ENCODE peak calls at places on chromosomes 6 and 20, in ten cellular contexts. One of them, this sample, is unnamed.

GRCh38 chr6:122609881-122610689 is at the start of gene PKIB:
- DNase-seq in CD8-positive, alpha-beta T cell: peak; percentile 34
- DNase-seq in HepG2: peak; percentile 64
- DNase-seq in CD8-positive, alpha-beta memory T cell: peak; percentile 1
- DNase-seq in colonic mucosa: peak; percentile 79
- DNase-seq in kidney: peak; percentile 90
- DNase-seq in esophagus squamous epithelium: no peak
- DNase-seq in trophoblast cell: peak; percentile 88
- DNase-seq in stomach: peak; percentile 90
- DNase-seq in right lobe of liver: peak; percentile 86
- DNase-seq in this sample: peak; percentile 81

GRCh38 chr6:54515013-54515412 is 206.8 kb downstream of the TINAG start:
- DNase-seq in HepG2: no peak
- DNase-seq in CD8-positive, alpha-beta memory T cell: no peak
- DNase-seq in right lobe of liver: no peak
- DNase-seq in esophagus squamous epithelium: no peak
- DNase-seq in stomach: no peak
- DNase-seq in colonic mucosa: no peak
- DNase-seq in kidney: no peak
- DNase-seq in CD8-positive, alpha-beta T cell: no peak
- DNase-seq in trophoblast cell: no peak
- DNase-seq in this sample: no peak

GRCh38 chr6:135586844-135587243 is 89.3 kb upstream of the AHI1 start:
- DNase-seq in stomach: no peak
- DNase-seq in CD8-positive, alpha-beta memory T cell: no peak
- DNase-seq in trophoblast cell: no peak
- DNase-seq in HepG2: no peak
- DNase-seq in right lobe of liver: no peak
- DNase-seq in colonic mucosa: no peak
- DNase-seq in esophagus squamous epithelium: no peak
- DNase-seq in CD8-positive, alpha-beta T cell: no peak
- DNase-seq in kidney: no peak
- DNase-seq in this sample: no peak

GRCh38 chr20:45489083-45489531 is 19.6 kb downstream of the WFDC2 start:
- DNase-seq in colonic mucosa: no peak
- DNase-seq in esophagus squamous epithelium: no peak
- DNase-seq in right lobe of liver: no peak
- DNase-seq in kidney: no peak
- DNase-seq in stomach: no peak
- DNase-seq in trophoblast cell: peak; percentile 52
- DNase-seq in CD8-positive, alpha-beta T cell: no peak
- DNase-seq in CD8-positive, alpha-beta memory T cell: no peak
- DNase-seq in HepG2: no peak
- DNase-seq in this sample: peak; percentile 70

GRCh38 chr6:106591111-106591825 is 38.0 kb downstream of the RTN4IP1 start:
- DNase-seq in trophoblast cell: peak; percentile 77
- DNase-seq in esophagus squamous epithelium: no peak
- DNase-seq in HepG2: peak; percentile 15
- DNase-seq in right lobe of liver: no peak
- DNase-seq in stomach: no peak
- DNase-seq in colonic mucosa: no peak
- DNase-seq in CD8-positive, alpha-beta T cell: no peak
- DNase-seq in kidney: no peak
- DNase-seq in CD8-positive, alpha-beta memory T cell: no peak
- DNase-seq in this sample: no peak

GRCh38 chr6:127402890-127403617 is 56.1 kb downstream of the KIAA0408 start:
- DNase-seq in right lobe of liver: no peak
- DNase-seq in CD8-positive, alpha-beta T cell: no peak
- DNase-seq in CD8-positive, alpha-beta memory T cell: no peak
- DNase-seq in colonic mucosa: no peak
- DNase-seq in esophagus squamous epithelium: no peak
- DNase-seq in HepG2: no peak
- DNase-seq in kidney: no peak
- DNase-seq in trophoblast cell: no peak
- DNase-seq in stomach: no peak
- DNase-seq in this sample: no peak

GRCh38 chr20:1526896-1527295 is 30.6 kb downstream of the SIRPD start:
- DNase-seq in stomach: no peak
- DNase-seq in right lobe of liver: no peak
- DNase-seq in kidney: no peak
- DNase-seq in HepG2: no peak
- DNase-seq in trophoblast cell: no peak
- DNase-seq in CD8-positive, alpha-beta T cell: no peak
- DNase-seq in colonic mucosa: no peak
- DNase-seq in CD8-positive, alpha-beta memory T cell: no peak
- DNase-seq in esophagus squamous epithelium: no peak
- DNase-seq in this sample: no peak

GRCh38 chr6:116877743-116878142 is 701 bp downstream of the RFX6 start:
- DNase-seq in HepG2: no peak
- DNase-seq in CD8-positive, alpha-beta memory T cell: no peak
- DNase-seq in trophoblast cell: no peak
- DNase-seq in esophagus squamous epithelium: no peak
- DNase-seq in kidney: no peak
- DNase-seq in stomach: no peak
- DNase-seq in right lobe of liver: no peak
- DNase-seq in colonic mucosa: no peak
- DNase-seq in CD8-positive, alpha-beta T cell: no peak
- DNase-seq in this sample: no peak

GRCh38 chr6:156953478-156954146 is 176.4 kb downstream of the ARID1B start:
- DNase-seq in esophagus squamous epithelium: no peak
- DNase-seq in CD8-positive, alpha-beta memory T cell: no peak
- DNase-seq in HepG2: peak; percentile 95
- DNase-seq in CD8-positive, alpha-beta T cell: peak; percentile 51
- DNase-seq in stomach: no peak
- DNase-seq in kidney: no peak
- DNase-seq in colonic mucosa: no peak
- DNase-seq in trophoblast cell: peak; percentile 99
- DNase-seq in right lobe of liver: no peak
- DNase-seq in this sample: no peak

GRCh38 chr20:38180781-38181180 is 15.7 kb upstream of the TGM2 start:
- DNase-seq in esophagus squamous epithelium: no peak
- DNase-seq in CD8-positive, alpha-beta memory T cell: no peak
- DNase-seq in right lobe of liver: no peak
- DNase-seq in trophoblast cell: peak; percentile 84
- DNase-seq in stomach: no peak
- DNase-seq in kidney: no peak
- DNase-seq in HepG2: no peak
- DNase-seq in CD8-positive, alpha-beta T cell: no peak
- DNase-seq in colonic mucosa: no peak
- DNase-seq in this sample: peak; percentile 62

GRCh38 chr20:48002517-48002970 is 217.3 kb upstream of the SULF2 start:
- DNase-seq in right lobe of liver: no peak
- DNase-seq in colonic mucosa: no peak
- DNase-seq in stomach: no peak
- DNase-seq in HepG2: no peak
- DNase-seq in CD8-positive, alpha-beta T cell: no peak
- DNase-seq in esophagus squamous epithelium: no peak
- DNase-seq in trophoblast cell: no peak
- DNase-seq in CD8-positive, alpha-beta memory T cell: no peak
- DNase-seq in kidney: no peak
- DNase-seq in this sample: no peak

GRCh38 chr6:159594106-159594749 is 98.8 kb downstream of the SOD2 start:
- DNase-seq in right lobe of liver: no peak
- DNase-seq in CD8-positive, alpha-beta memory T cell: no peak
- DNase-seq in CD8-positive, alpha-beta T cell: no peak
- DNase-seq in stomach: no peak
- DNase-seq in HepG2: no peak
- DNase-seq in kidney: no peak
- DNase-seq in trophoblast cell: no peak
- DNase-seq in esophagus squamous epithelium: no peak
- DNase-seq in colonic mucosa: no peak
- DNase-seq in this sample: no peak

DNA sequence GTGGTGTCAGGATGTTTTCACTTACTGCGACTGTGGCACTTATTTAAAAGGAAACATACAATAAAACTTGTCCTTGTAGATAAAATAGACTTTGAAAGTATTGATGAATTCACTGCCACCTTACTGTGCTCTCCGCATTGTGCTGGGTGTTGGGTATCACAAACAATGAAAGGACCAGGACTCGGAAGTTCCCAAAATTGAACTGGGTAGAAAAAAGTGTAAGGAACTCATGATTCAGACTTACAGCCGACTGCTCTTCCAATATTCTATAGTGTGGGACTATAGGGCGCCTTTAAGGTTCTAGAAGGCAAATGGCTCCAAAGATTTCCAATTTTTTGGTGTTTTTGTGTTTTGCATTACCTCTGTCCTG is 32.0 kb upstream of the ID4 start:
- DNase-seq in HepG2: peak; percentile 27
- DNase-seq in trophoblast cell: peak; percentile 35
- DNase-seq in esophagus squamous epithelium: no peak
- DNase-seq in stomach: no peak
- DNase-seq in CD8-positive, alpha-beta T cell: no peak
- DNase-seq in CD8-positive, alpha-beta memory T cell: no peak
- DNase-seq in colonic mucosa: no peak
- DNase-seq in kidney: no peak
- DNase-seq in right lobe of liver: no peak
- DNase-seq in this sample: no peak
- H3K4me3 ChIP-seq in HepG2: peak overlapping the region; percentile 82
- H3K4me3 ChIP-seq in trophoblast cell: no peak overlapping the region
- H3K4me3 ChIP-seq in esophagus squamous epithelium: peak overlapping the region; percentile 62
- H3K4me3 ChIP-seq in stomach: peak overlapping the region; percentile 47
- H3K4me3 ChIP-seq in CD8-positive, alpha-beta T cell: no peak overlapping the region
- H3K4me3 ChIP-seq in CD8-positive, alpha-beta memory T cell: no peak overlapping the region
- H3K4me3 ChIP-seq in colonic mucosa: peak overlapping the region; percentile 49
- H3K4me3 ChIP-seq in kidney: peak overlapping the region; percentile 5
- H3K4me3 ChIP-seq in right lobe of liver: peak overlapping the region; percentile 41
- H3K4me3 ChIP-seq in this sample: peak overlapping the region; percentile 29

GRCh38 chr20:32966382-32966781 is 37.9 kb downstream of the SUN5 start:
- DNase-seq in HepG2: no peak
- DNase-seq in CD8-positive, alpha-beta memory T cell: no peak
- DNase-seq in colonic mucosa: peak; percentile 15
- DNase-seq in right lobe of liver: no peak
- DNase-seq in kidney: peak; percentile 32
- DNase-seq in esophagus squamous epithelium: no peak
- DNase-seq in stomach: peak; percentile 18
- DNase-seq in trophoblast cell: no peak
- DNase-seq in CD8-positive, alpha-beta T cell: no peak
- DNase-seq in this sample: peak; percentile 56

GRCh38 chr20:32965115-32965514 is 39.1 kb downstream of the SUN5 start:
- DNase-seq in esophagus squamous epithelium: no peak
- DNase-seq in HepG2: no peak
- DNase-seq in trophoblast cell: no peak
- DNase-seq in right lobe of liver: no peak
- DNase-seq in stomach: no peak
- DNase-seq in kidney: peak; percentile 12
- DNase-seq in CD8-positive, alpha-beta memory T cell: no peak
- DNase-seq in colonic mucosa: no peak
- DNase-seq in CD8-positive, alpha-beta T cell: no peak
- DNase-seq in this sample: peak; percentile 43

GRCh38 chr20:32964575-32964974 is 39.7 kb downstream of the SUN5 start:
- DNase-seq in colonic mucosa: peak; percentile 4
- DNase-seq in CD8-positive, alpha-beta memory T cell: no peak
- DNase-seq in trophoblast cell: no peak
- DNase-seq in esophagus squamous epithelium: no peak
- DNase-seq in HepG2: no peak
- DNase-seq in CD8-positive, alpha-beta T cell: no peak
- DNase-seq in stomach: no peak
- DNase-seq in right lobe of liver: no peak
- DNase-seq in kidney: peak; percentile 23
- DNase-seq in this sample: peak; percentile 61

GRCh38 chr20:32966881-32967781 is 37.1 kb downstream of the SUN5 start:
- DNase-seq in kidney: peak; percentile 48
- DNase-seq in colonic mucosa: peak; percentile 19
- DNase-seq in stomach: peak; percentile 25
- DNase-seq in trophoblast cell: no peak
- DNase-seq in right lobe of liver: no peak
- DNase-seq in esophagus squamous epithelium: no peak
- DNase-seq in CD8-positive, alpha-beta memory T cell: peak; percentile 41
- DNase-seq in HepG2: no peak
- DNase-seq in CD8-positive, alpha-beta T cell: peak; percentile 61
- DNase-seq in this sample: peak; percentile 75

GRCh38 chr20:32965581-32966373 is 38.5 kb downstream of the SUN5 start:
- DNase-seq in CD8-positive, alpha-beta T cell: peak; percentile 53
- DNase-seq in kidney: peak; percentile 56
- DNase-seq in right lobe of liver: no peak
- DNase-seq in esophagus squamous epithelium: no peak
- DNase-seq in trophoblast cell: no peak
- DNase-seq in HepG2: no peak
- DNase-seq in stomach: peak; percentile 22
- DNase-seq in colonic mucosa: peak; percentile 16
- DNase-seq in CD8-positive, alpha-beta memory T cell: no peak
- DNase-seq in this sample: peak; percentile 71
- H3K4me1 ChIP-seq in CD8-positive, alpha-beta T cell: peaks cover 68% of the 10 kb centered on the region
- H3K4me1 ChIP-seq in kidney: no peaks in the 10 kb centered on the region
- H3K4me1 ChIP-seq in right lobe of liver: no peaks in the 10 kb centered on the region
- H3K4me1 ChIP-seq in esophagus squamous epithelium: no peaks in the 10 kb centered on the region
- H3K4me1 ChIP-seq in trophoblast cell: no peaks in the 10 kb centered on the region
- H3K4me1 ChIP-seq in HepG2: peaks cover 7% of the 10 kb centered on the region
- H3K4me1 ChIP-seq in stomach: peaks cover 8% of the 10 kb centered on the region
- H3K4me1 ChIP-seq in colonic mucosa: no peaks in the 10 kb centered on the region
- H3K4me1 ChIP-seq in CD8-positive, alpha-beta memory T cell: peaks cover 71% of the 10 kb centered on the region
- H3K4me1 ChIP-seq in this sample: no peaks in the 10 kb centered on the region

GRCh38 chr20:46905364-46906125 is 10.9 kb downstream of the EYA2 start:
- DNase-seq in kidney: no peak
- DNase-seq in esophagus squamous epithelium: no peak
- DNase-seq in HepG2: no peak
- DNase-seq in CD8-positive, alpha-beta T cell: no peak
- DNase-seq in stomach: no peak
- DNase-seq in colonic mucosa: no peak
- DNase-seq in trophoblast cell: peak; percentile 94
- DNase-seq in right lobe of liver: no peak
- DNase-seq in CD8-positive, alpha-beta memory T cell: no peak
- DNase-seq in this sample: peak; percentile 51
- H3K4me3 ChIP-seq in kidney: no peak overlapping the region
- H3K4me3 ChIP-seq in esophagus squamous epithelium: no peak overlapping the region
- H3K4me3 ChIP-seq in HepG2: no peak overlapping the region
- H3K4me3 ChIP-seq in CD8-positive, alpha-beta T cell: no peak overlapping the region
- H3K4me3 ChIP-seq in stomach: no peak overlapping the region
- H3K4me3 ChIP-seq in colonic mucosa: no peak overlapping the region
- H3K4me3 ChIP-seq in trophoblast cell: no peak overlapping the region
- H3K4me3 ChIP-seq in right lobe of liver: no peak overlapping the region
- H3K4me3 ChIP-seq in CD8-positive, alpha-beta memory T cell: no peak overlapping the region
- H3K4me3 ChIP-seq in this sample: no peak overlapping the region

DNA sequence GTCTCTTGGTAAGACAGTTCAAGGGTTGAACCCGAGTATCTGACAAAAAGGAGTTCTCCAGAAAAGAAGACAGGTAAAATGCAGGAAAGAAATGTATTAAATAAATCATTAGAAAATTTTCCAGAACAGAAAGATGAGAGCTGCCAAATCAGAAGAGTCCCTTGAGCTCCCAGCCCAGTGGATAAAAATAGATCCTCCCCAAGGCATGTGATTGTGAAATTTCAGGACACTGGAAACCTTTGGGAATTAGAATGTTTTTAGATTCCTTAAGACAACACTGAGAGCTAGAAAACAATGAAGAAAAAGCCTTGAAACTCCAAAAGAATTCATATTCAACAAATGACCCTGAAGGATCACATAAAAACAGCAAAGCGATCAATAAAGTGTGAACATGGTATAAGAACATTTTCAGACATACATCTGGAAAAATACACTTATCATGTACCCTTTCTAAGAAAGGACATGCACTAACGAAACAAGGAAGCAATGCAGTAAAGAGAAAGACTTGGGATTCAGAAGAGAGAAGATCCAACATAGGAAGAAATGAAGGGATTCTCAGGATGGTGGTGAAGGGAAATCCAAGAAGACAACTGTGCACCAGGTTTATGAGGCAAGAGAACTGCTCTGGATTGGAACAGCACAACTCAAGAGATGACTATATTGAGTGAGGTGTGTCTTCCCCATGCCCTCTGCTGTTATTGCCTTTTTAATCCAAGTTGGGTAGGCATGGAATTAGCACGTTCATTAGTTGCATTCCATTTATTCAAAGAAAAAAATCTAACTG is 390.4 kb downstream of the SYNE1 start:
- DNase-seq in stomach: no peak
- DNase-seq in HepG2: no peak
- DNase-seq in CD8-positive, alpha-beta T cell: no peak
- DNase-seq in colonic mucosa: no peak
- DNase-seq in kidney: no peak
- DNase-seq in right lobe of liver: no peak
- DNase-seq in CD8-positive, alpha-beta memory T cell: no peak
- DNase-seq in trophoblast cell: no peak
- DNase-seq in esophagus squamous epithelium: no peak
- DNase-seq in this sample: no peak
- H3K4me1 ChIP-seq in stomach: peaks cover 36% of the 10 kb centered on the region
- H3K4me1 ChIP-seq in HepG2: peaks cover 8% of the 10 kb centered on the region
- H3K4me1 ChIP-seq in CD8-positive, alpha-beta T cell: no peaks in the 10 kb centered on the region
- H3K4me1 ChIP-seq in colonic mucosa: no peaks in the 10 kb centered on the region
- H3K4me1 ChIP-seq in kidney: no peaks in the 10 kb centered on the region
- H3K4me1 ChIP-seq in right lobe of liver: no peaks in the 10 kb centered on the region
- H3K4me1 ChIP-seq in CD8-positive, alpha-beta memory T cell: no peaks in the 10 kb centered on the region
- H3K4me1 ChIP-seq in trophoblast cell: no peaks in the 10 kb centered on the region
- H3K4me1 ChIP-seq in esophagus squamous epithelium: no peaks in the 10 kb centered on the region
- H3K4me1 ChIP-seq in this sample: no peaks in the 10 kb centered on the region